ENCODE peak calls at places on chromosomes 4 and X, in eight cellular contexts. One of them, this sample, is unnamed.

GRCh38 chr4:186772936-186773335 is 49.3 kb upstream of the FAT1 start:
- DNase-seq in cardiac fibroblast: peak
- DNase-seq in AG04450: peak
- DNase-seq in RWPE2: no peak
- DNase-seq in suprapubic skin: no peak
- DNase-seq in choroid plexus epithelial cell: peak
- DNase-seq in HepG2: no peak
- DNase-seq in mucosa of descending colon: no peak
- DNase-seq in this sample: no peak

GRCh38 chr4:98682719-98683118 is 24.3 kb upstream of the TSPAN5 start:
- DNase-seq in cardiac fibroblast: peak
- DNase-seq in AG04450: no peak
- DNase-seq in RWPE2: no peak
- DNase-seq in suprapubic skin: no peak
- DNase-seq in choroid plexus epithelial cell: peak
- DNase-seq in HepG2: no peak
- DNase-seq in mucosa of descending colon: no peak
- DNase-seq in this sample: peak

GRCh38 chr4:81351653-81352455 is 119.9 kb downstream of the RASGEF1B start:
- DNase-seq in cardiac fibroblast: peak
- DNase-seq in AG04450: peak
- DNase-seq in RWPE2: no peak
- DNase-seq in suprapubic skin: peak
- DNase-seq in choroid plexus epithelial cell: peak
- DNase-seq in HepG2: peak
- DNase-seq in mucosa of descending colon: peak
- DNase-seq in this sample: peak

GRCh38 chrX:40434947-40435346 is 145.8 kb upstream of the ATP6AP2 start:
- DNase-seq in cardiac fibroblast: peak
- DNase-seq in AG04450: no peak
- DNase-seq in RWPE2: no peak
- DNase-seq in suprapubic skin: no peak
- DNase-seq in choroid plexus epithelial cell: peak
- DNase-seq in HepG2: no peak
- DNase-seq in mucosa of descending colon: peak
- DNase-seq in this sample: peak

GRCh38 chr4:152780267-152780811 is 585 bp downstream of the ARFIP1 start:
- DNase-seq in cardiac fibroblast: peak
- DNase-seq in AG04450: no peak
- DNase-seq in RWPE2: no peak
- DNase-seq in suprapubic skin: no peak
- DNase-seq in choroid plexus epithelial cell: peak
- DNase-seq in HepG2: peak
- DNase-seq in mucosa of descending colon: no peak
- DNase-seq in this sample: peak

GRCh38 chr4:74471228-74471627 is 26.3 kb downstream of the AREG start:
- DNase-seq in cardiac fibroblast: no peak
- DNase-seq in AG04450: no peak
- DNase-seq in RWPE2: no peak
- DNase-seq in suprapubic skin: no peak
- DNase-seq in choroid plexus epithelial cell: no peak
- DNase-seq in HepG2: no peak
- DNase-seq in mucosa of descending colon: no peak
- DNase-seq in this sample: no peak

GRCh38 chrX:107684956-107685385 is 56.7 kb downstream of the PRPS1 start:
- DNase-seq in cardiac fibroblast: peak
- DNase-seq in AG04450: no peak
- DNase-seq in RWPE2: peak
- DNase-seq in suprapubic skin: peak
- DNase-seq in choroid plexus epithelial cell: peak
- DNase-seq in HepG2: no peak
- DNase-seq in mucosa of descending colon: peak
- DNase-seq in this sample: peak

GRCh38 chrX:155747520-155747919 is 133.6 kb upstream of the VAMP7 start:
- DNase-seq in cardiac fibroblast: peak
- DNase-seq in AG04450: no peak
- DNase-seq in RWPE2: no peak
- DNase-seq in suprapubic skin: no peak
- DNase-seq in choroid plexus epithelial cell: peak
- DNase-seq in HepG2: no peak
- DNase-seq in mucosa of descending colon: peak
- DNase-seq in this sample: peak

GRCh38 chr4:54185380-54185779 is 43.7 kb upstream of the PDGFRA start:
- DNase-seq in cardiac fibroblast: no peak
- DNase-seq in AG04450: no peak
- DNase-seq in RWPE2: no peak
- DNase-seq in suprapubic skin: no peak
- DNase-seq in choroid plexus epithelial cell: no peak
- DNase-seq in HepG2: no peak
- DNase-seq in mucosa of descending colon: no peak
- DNase-seq in this sample: no peak

GRCh38 chrX:46029777-46030176 is 515.4 kb downstream of the ZNF674 start:
- DNase-seq in cardiac fibroblast: no peak
- DNase-seq in AG04450: no peak
- DNase-seq in RWPE2: no peak
- DNase-seq in suprapubic skin: no peak
- DNase-seq in choroid plexus epithelial cell: no peak
- DNase-seq in HepG2: no peak
- DNase-seq in mucosa of descending colon: no peak
- DNase-seq in this sample: no peak

GRCh38 chrX:15366507-15367352 is 17.5 kb downstream of the VEGFD start:
- DNase-seq in cardiac fibroblast: no peak
- DNase-seq in AG04450: no peak
- DNase-seq in RWPE2: no peak
- DNase-seq in suprapubic skin: no peak
- DNase-seq in choroid plexus epithelial cell: no peak
- DNase-seq in HepG2: no peak
- DNase-seq in mucosa of descending colon: no peak
- DNase-seq in this sample: no peak

GRCh38 chrX:26788402-26788998 is 572.5 kb downstream of the MAGEB5 start:
- DNase-seq in cardiac fibroblast: peak
- DNase-seq in AG04450: no peak
- DNase-seq in RWPE2: no peak
- DNase-seq in suprapubic skin: no peak
- DNase-seq in choroid plexus epithelial cell: peak
- DNase-seq in HepG2: no peak
- DNase-seq in mucosa of descending colon: no peak
- DNase-seq in this sample: no peak

GRCh38 chrX:26778320-26778888 is 562.4 kb downstream of the MAGEB5 start:
- DNase-seq in cardiac fibroblast: peak
- DNase-seq in AG04450: no peak
- DNase-seq in RWPE2: no peak
- DNase-seq in suprapubic skin: no peak
- DNase-seq in choroid plexus epithelial cell: no peak
- DNase-seq in HepG2: no peak
- DNase-seq in mucosa of descending colon: no peak
- DNase-seq in this sample: peak

DNA sequence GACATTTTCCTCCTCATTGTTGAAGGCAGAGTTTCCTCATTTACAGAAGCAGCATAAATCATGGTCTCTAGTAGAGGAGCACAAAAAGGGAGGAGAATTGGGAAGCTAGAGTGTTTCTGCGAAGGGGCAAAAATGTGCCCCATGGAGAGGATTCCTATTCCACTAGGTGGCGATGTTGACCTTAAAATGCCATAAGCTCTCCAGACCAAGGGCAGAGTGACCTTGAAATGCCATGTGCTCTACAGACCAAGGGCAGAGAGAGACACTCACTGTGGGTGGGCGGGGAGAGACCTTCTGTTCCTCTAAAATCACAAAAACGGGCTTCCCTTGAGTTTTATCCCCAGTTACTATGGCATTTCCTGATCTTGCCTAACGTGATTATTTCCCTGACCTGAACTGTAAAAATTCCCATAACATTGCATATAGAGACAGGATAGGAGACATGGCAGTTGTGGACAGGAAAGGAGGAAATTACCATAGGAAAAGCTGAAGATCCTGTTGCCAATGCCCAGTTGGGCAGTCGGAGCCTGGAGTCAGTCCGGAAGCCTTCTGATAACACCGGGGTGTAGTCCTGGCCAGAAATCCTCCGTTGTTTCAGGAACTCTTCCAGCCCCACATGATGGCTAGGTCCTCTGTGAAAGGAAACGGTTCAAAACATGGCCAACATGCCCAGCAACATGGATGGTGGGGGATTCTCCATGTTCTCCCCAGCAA is 567.7 kb downstream of the MAGEB5 start:
- DNase-seq in cardiac fibroblast: peak
- DNase-seq in AG04450: no peak
- DNase-seq in RWPE2: no peak
- DNase-seq in suprapubic skin: no peak
- DNase-seq in choroid plexus epithelial cell: peak
- DNase-seq in HepG2: peak
- DNase-seq in mucosa of descending colon: peak
- DNase-seq in this sample: peak
- TF ChIP-seq CTCF in cardiac fibroblast: peak
- TF ChIP-seq CTCF in AG04450: peak
- TF ChIP-seq CTCF in RWPE2: peak
- TF ChIP-seq CTCF in suprapubic skin: no peak
- TF ChIP-seq CTCF in choroid plexus epithelial cell: peak
- TF ChIP-seq CTCF in HepG2: peak
- TF ChIP-seq CTCF in mucosa of descending colon: no peak
- TF ChIP-seq CTCF in this sample: peak

GRCh38 chrX:145818522-145819075 is 970 bp downstream of the SLITRK2 start:
- DNase-seq in cardiac fibroblast: no peak
- DNase-seq in AG04450: no peak
- DNase-seq in RWPE2: no peak
- DNase-seq in suprapubic skin: no peak
- DNase-seq in choroid plexus epithelial cell: no peak
- DNase-seq in HepG2: no peak
- DNase-seq in mucosa of descending colon: no peak
- DNase-seq in this sample: no peak

GRCh38 chrX:145821898-145822567 is 4.4 kb downstream of the SLITRK2 start:
- DNase-seq in cardiac fibroblast: no peak
- DNase-seq in AG04450: no peak
- DNase-seq in RWPE2: no peak
- DNase-seq in suprapubic skin: no peak
- DNase-seq in choroid plexus epithelial cell: no peak
- DNase-seq in HepG2: no peak
- DNase-seq in mucosa of descending colon: no peak
- DNase-seq in this sample: no peak

GRCh38 chrX:145823132-145823531 is 5.5 kb downstream of the SLITRK2 start:
- DNase-seq in cardiac fibroblast: no peak
- DNase-seq in AG04450: no peak
- DNase-seq in RWPE2: no peak
- DNase-seq in suprapubic skin: no peak
- DNase-seq in choroid plexus epithelial cell: no peak
- DNase-seq in HepG2: no peak
- DNase-seq in mucosa of descending colon: no peak
- DNase-seq in this sample: no peak

GRCh38 chrX:145820825-145821224 is 3.2 kb downstream of the SLITRK2 start:
- DNase-seq in cardiac fibroblast: no peak
- DNase-seq in AG04450: no peak
- DNase-seq in RWPE2: no peak
- DNase-seq in suprapubic skin: no peak
- DNase-seq in choroid plexus epithelial cell: no peak
- DNase-seq in HepG2: no peak
- DNase-seq in mucosa of descending colon: no peak
- DNase-seq in this sample: no peak

DNA sequence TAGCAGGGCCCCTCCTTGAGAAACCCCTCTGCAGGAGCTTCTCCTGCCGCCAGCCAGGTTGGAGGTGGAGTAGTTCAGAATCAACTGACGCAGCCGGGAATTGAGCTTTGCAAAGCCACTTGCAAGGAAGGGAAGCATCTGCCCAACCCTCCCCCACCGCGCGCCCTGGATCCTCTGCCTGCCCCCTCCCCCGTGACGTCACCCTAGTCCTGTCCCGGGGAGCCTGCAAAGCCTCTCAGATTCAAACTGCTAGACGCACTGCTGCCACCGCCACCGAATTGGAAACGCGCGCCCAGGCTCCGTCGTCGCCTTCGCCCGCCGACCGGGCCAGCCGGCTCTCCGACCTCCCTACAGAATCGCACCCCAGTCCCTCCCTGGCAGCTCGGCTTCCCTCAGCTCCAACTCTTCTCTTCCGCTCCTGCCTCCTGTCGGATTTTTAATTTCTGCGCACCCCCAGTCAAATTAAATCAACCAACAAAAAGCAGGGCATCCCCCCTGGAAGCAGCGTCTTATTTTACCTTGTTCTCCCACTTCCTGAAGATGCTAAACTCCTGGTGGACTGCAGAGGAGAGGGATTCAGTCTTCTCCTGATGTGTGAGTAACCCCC is 3.8 kb downstream of the SLITRK2 start:
- DNase-seq in cardiac fibroblast: no peak
- DNase-seq in AG04450: no peak
- DNase-seq in RWPE2: no peak
- DNase-seq in suprapubic skin: no peak
- DNase-seq in choroid plexus epithelial cell: no peak
- DNase-seq in HepG2: no peak
- DNase-seq in mucosa of descending colon: no peak
- DNase-seq in this sample: no peak
- H3K4me3 ChIP-seq in cardiac fibroblast: no peak
- H3K4me3 ChIP-seq in AG04450: no peak
- H3K4me3 ChIP-seq in RWPE2: no peak
- H3K4me3 ChIP-seq in suprapubic skin: peak
- H3K4me3 ChIP-seq in choroid plexus epithelial cell: no peak
- H3K4me3 ChIP-seq in HepG2: no peak
- H3K4me3 ChIP-seq in mucosa of descending colon: no peak
- H3K4me3 ChIP-seq in this sample: no peak

GRCh38 chr4:89837385-89837995 is 529 bp upstream of the SNCA start:
- DNase-seq in cardiac fibroblast: peak
- DNase-seq in AG04450: no peak
- DNase-seq in RWPE2: peak
- DNase-seq in suprapubic skin: no peak
- DNase-seq in choroid plexus epithelial cell: peak
- DNase-seq in HepG2: no peak
- DNase-seq in mucosa of descending colon: peak
- DNase-seq in this sample: peak
- TF ChIP-seq CTCF in cardiac fibroblast: no peak
- TF ChIP-seq CTCF in AG04450: peak
- TF ChIP-seq CTCF in RWPE2: peak
- TF ChIP-seq CTCF in suprapubic skin: no peak
- TF ChIP-seq CTCF in choroid plexus epithelial cell: peak
- TF ChIP-seq CTCF in HepG2: no peak
- TF ChIP-seq CTCF in mucosa of descending colon: no peak
- TF ChIP-seq CTCF in this sample: no peak

GRCh38 chrX:70445197-70445656 is 592 bp downstream of the DLG3 start:
- DNase-seq in cardiac fibroblast: no peak
- DNase-seq in AG04450: no peak
- DNase-seq in RWPE2: no peak
- DNase-seq in suprapubic skin: no peak
- DNase-seq in choroid plexus epithelial cell: no peak
- DNase-seq in HepG2: no peak
- DNase-seq in mucosa of descending colon: no peak
- DNase-seq in this sample: no peak

GRCh38 chrX:70449457-70449966 is 4.9 kb downstream of the DLG3 start:
- DNase-seq in cardiac fibroblast: no peak
- DNase-seq in AG04450: no peak
- DNase-seq in RWPE2: no peak
- DNase-seq in suprapubic skin: no peak
- DNase-seq in choroid plexus epithelial cell: no peak
- DNase-seq in HepG2: no peak
- DNase-seq in mucosa of descending colon: no peak
- DNase-seq in this sample: no peak

GRCh38 chrX:70445876-70446275 is 1.2 kb downstream of the DLG3 start:
- DNase-seq in cardiac fibroblast: no peak
- DNase-seq in AG04450: no peak
- DNase-seq in RWPE2: no peak
- DNase-seq in suprapubic skin: no peak
- DNase-seq in choroid plexus epithelial cell: no peak
- DNase-seq in HepG2: no peak
- DNase-seq in mucosa of descending colon: no peak
- DNase-seq in this sample: no peak

GRCh38 chrX:70444326-70445196 is at the start of gene DLG3:
- DNase-seq in cardiac fibroblast: peak
- DNase-seq in AG04450: no peak
- DNase-seq in RWPE2: no peak
- DNase-seq in suprapubic skin: no peak
- DNase-seq in choroid plexus epithelial cell: peak
- DNase-seq in HepG2: no peak
- DNase-seq in mucosa of descending colon: no peak
- DNase-seq in this sample: peak

GRCh38 chrX:70446380-70447350 is 2.0 kb downstream of the DLG3 start:
- DNase-seq in cardiac fibroblast: no peak
- DNase-seq in AG04450: no peak
- DNase-seq in RWPE2: no peak
- DNase-seq in suprapubic skin: no peak
- DNase-seq in choroid plexus epithelial cell: no peak
- DNase-seq in HepG2: no peak
- DNase-seq in mucosa of descending colon: no peak
- DNase-seq in this sample: no peak
- H3K4me3 ChIP-seq in cardiac fibroblast: no peak
- H3K4me3 ChIP-seq in AG04450: no peak
- H3K4me3 ChIP-seq in RWPE2: no peak
- H3K4me3 ChIP-seq in suprapubic skin: no peak
- H3K4me3 ChIP-seq in choroid plexus epithelial cell: no peak
- H3K4me3 ChIP-seq in HepG2: no peak
- H3K4me3 ChIP-seq in mucosa of descending colon: no peak
- H3K4me3 ChIP-seq in this sample: no peak

This sample was measured in fibroblast of mammary gland.